ENCODE peak calls at places on chromosomes 13 and 19, in four cellular contexts. J, Z, W and N are unnamed samples.

GRCh38 chr19:13758795-13759194 is 5.5 kb upstream of the MRI1 start:
- DNase-seq in J (no peak), Z (no peak), W (no peak), N (no peak)

GRCh38 chr13:110380359-110381028 is 73.4 kb downstream of the COL4A2 start:
- DNase-seq in J (peak; percentile 74), Z (peak; percentile 1), W (no peak), N (no peak)

GRCh38 chr13:81487151-81487550 is 1146.2 kb upstream of the SPRY2 start:
- DNase-seq in J (no peak), Z (peak; percentile 0), W (no peak), N (no peak)

GRCh38 chr13:99465454-99465853 is 35.8 kb upstream of the TM9SF2 start:
- DNase-seq in J (no peak), Z (no peak), W (no peak), N (no peak)

GRCh38 chr19:58553799-58554493 is 959 bp downstream of the CHMP2A start:
- DNase-seq in J (no peak), Z (no peak), W (no peak), N (no peak)

GRCh38 chr19:40445637-40445944 is 1.5 kb upstream of the SERTAD3 start:
- DNase-seq in J (no peak), Z (no peak), W (no peak), N (no peak)

GRCh38 chr13:73767747-73768315 is 366.4 kb downstream of the KLF12 start:
- DNase-seq in J (no peak), Z (peak; percentile 5), W (no peak), N (peak; percentile 59)

GRCh38 chr13:102399791-102400618 is 1.8 kb downstream of the FGF14 start:
- DNase-seq in J (no peak), Z (peak; percentile 4), W (peak; percentile 38), N (peak; percentile 24)

GRCh38 chr19:3958836-3959765 is 11.8 kb downstream of the DAPK3 start:
- DNase-seq in J (no peak), Z (no peak), W (no peak), N (no peak)

GRCh38 chr13:25354377-25354776 is 17.4 kb upstream of the ATP8A2 start:
- DNase-seq in J (no peak), Z (no peak), W (no peak), N (no peak)

GRCh38 chr13:44523176-44524017 is 52.7 kb downstream of the TSC22D1 start:
- DNase-seq in J (peak; percentile 71), Z (no peak), W (no peak), N (no peak)

GRCh38 chr19:19280561-19280960 is 7.5 kb upstream of the TM6SF2 start:
- DNase-seq in J (no peak), Z (no peak), W (peak; percentile 81), N (peak; percentile 25)

GRCh38 chr13:41742917-41743552 is 217.9 kb downstream of the VWA8 start:
- DNase-seq in J (no peak), Z (no peak), W (no peak), N (no peak)

GRCh38 chr13:60577761-60578160 is 180.7 kb downstream of the TDRD3 start:
- DNase-seq in J (no peak), Z (no peak), W (no peak), N (no peak)

GRCh38 chr13:93037780-93038179 is 188.8 kb upstream of the GPC6 start:
- DNase-seq in J (no peak), Z (no peak), W (no peak), N (no peak)

GRCh38 chr13:91922969-91923592 is 524.7 kb downstream of the GPC5 start:
- DNase-seq in J (no peak), Z (no peak), W (no peak), N (no peak)

GRCh38 chr13:93244141-93244917 is 17.7 kb downstream of the GPC6 start:
- DNase-seq in J (peak; percentile 50), Z (no peak), W (peak; percentile 46), N (no peak)

GRCh38 chr13:41496420-41497234 is 39.3 kb downstream of the RGCC start:
- DNase-seq in J (peak; percentile 88), Z (no peak), W (no peak), N (no peak)

GRCh38 chr13:66492479-66492878 is 737.7 kb downstream of the PCDH9 start:
- DNase-seq in J (no peak), Z (no peak), W (no peak), N (no peak)

GRCh38 chr19:16062789-16063188 is 13.5 kb upstream of the TPM4 start:
- DNase-seq in J (peak; percentile 48), Z (peak; percentile 56), W (no peak), N (no peak)

GRCh38 chr13:90502762-90503161 is 844.7 kb upstream of the MIR17HG start:
- DNase-seq in J (no peak), Z (no peak), W (no peak), N (no peak)